ENCODE peak calls at places on chromosomes 7 and 10, in five cellular contexts. H is GM23338; Q is astrocyte of the spinal cord; O is bronchial epithelial cell; D is CD4-positive, alpha-beta T cell. R is an unnamed sample.

GRCh38 chr7:27180431-27181175 is 4.4 kb downstream of the HOXA11 start:
- DNase-seq in Q (no peak), O (no peak), H (no peak), D (peak), R (no peak)

GRCh38 chr10:132303361-132304115 is 4.2 kb downstream of the STK32C start:
- DNase-seq in O (no peak), D (no peak), H (no peak), Q (no peak), R (no peak)

GRCh38 chr7:43584200-43584586 is 1.3 kb downstream of the STK17A start:
- DNase-seq in O (peak), H (no peak), D (peak), Q (peak), R (no peak)

GRCh38 chr7:138468244-138469123 is 8.4 kb downstream of the TRIM24 start:
- DNase-seq in H (no peak), D (no peak), O (no peak), Q (peak), R (no peak)

GRCh38 chr10:18312385-18313145 is 172.3 kb downstream of the CACNB2 start:
- DNase-seq in H (peak), O (peak), Q (peak), D (no peak), R (peak)

GRCh38 chr7:156780724-156781455 is 112.1 kb downstream of the LMBR1 start:
- DNase-seq in Q (no peak), H (no peak), O (no peak), D (no peak), R (no peak)

GRCh38 chr10:132906836-132907235 is 35.5 kb downstream of the CFAP46 start:
- DNase-seq in Q (no peak), H (no peak), O (no peak), D (no peak), R (no peak)

GRCh38 chr7:81616951-81617350 is 152.9 kb downstream of the HGF start:
- DNase-seq in O (peak), Q (peak), H (no peak), D (no peak), R (no peak)

GRCh38 chr10:119139464-119140067 is 25.9 kb downstream of the SFXN4 start:
- DNase-seq in O (peak), H (peak), Q (no peak), D (peak), R (peak)

GRCh38 chr10:49698679-49699078 is 19.2 kb downstream of the C10orf53 start:
- DNase-seq in O (no peak), Q (no peak), D (no peak), H (no peak), R (no peak)

GRCh38 chr7:101166603-101166908 is 1.2 kb upstream of the VGF start:
- DNase-seq in O (no peak), D (no peak), H (no peak), Q (no peak), R (no peak)

GRCh38 chr7:117829450-117829849 is 43.8 kb downstream of the CTTNBP2 start:
- DNase-seq in Q (no peak), O (no peak), H (no peak), D (no peak), R (no peak)

GRCh38 chr10:16919076-16919972 is 102.1 kb upstream of the RSU1 start:
- DNase-seq in Q (no peak), D (no peak), H (no peak), O (no peak), R (no peak)

GRCh38 chr7:35691827-35692307 is 3.1 kb downstream of the HERPUD2 start:
- DNase-seq in D (peak), H (no peak), O (no peak), Q (no peak), R (no peak)

GRCh38 chr10:7184660-7185366 is 226.0 kb downstream of the SFMBT2 start:
- DNase-seq in H (no peak), O (no peak), Q (no peak), D (no peak), R (no peak)

GRCh38 chr10:70323697-70324340 is 40.0 kb upstream of the NPFFR1 start:
- DNase-seq in D (no peak), O (no peak), Q (no peak), H (peak), R (peak)

GRCh38 chr7:128914566-128915151 is 4.2 kb upstream of the KCP start:
- DNase-seq in O (no peak), H (peak), Q (no peak), D (no peak), R (no peak)

GRCh38 chr10:58435297-58435696 is 50.1 kb downstream of the TFAM start:
- DNase-seq in H (peak), D (no peak), O (peak), Q (peak), R (peak)

GRCh38 chr7:2523941-2524807 is 4.6 kb downstream of the LFNG start:
- DNase-seq in H (peak), O (peak), D (no peak), Q (peak), R (peak)

GRCh38 chr10:101001225-101002035 is 1.8 kb downstream of the LZTS2 start:
- DNase-seq in D (no peak), O (peak), H (no peak), Q (peak), R (no peak)

GRCh38 chr10:124701038-124701365 is 43.2 kb downstream of the FAM53B start:
- DNase-seq in D (no peak), O (no peak), Q (no peak), H (no peak), R (no peak)

GRCh38 chr7:98251251-98251843 is 685 bp downstream of the TECPR1 start:
- DNase-seq in D (peak), O (peak), Q (no peak), H (peak), R (no peak)

GRCh38 chr10:128069351-128070051 is 56.7 kb downstream of the MKI67 start:
- DNase-seq in D (peak), H (peak), Q (peak), O (peak), R (peak)

GRCh38 chr10:78248651-78249464 is 215.2 kb downstream of the RPS24 start:
- DNase-seq in H (no peak), O (no peak), Q (peak), D (no peak), R (no peak)

GRCh38 chr7:136865777-136866176 is 2.7 kb upstream of the CHRM2 start:
- DNase-seq in O (no peak), Q (no peak), D (no peak), H (no peak), R (no peak)

GRCh38 chr7:22138886-22139285 is 193.2 kb upstream of the CDCA7L start:
- DNase-seq in Q (no peak), H (no peak), O (no peak), D (no peak), R (no peak)

GRCh38 chr10:121316432-121316831 is 281.8 kb downstream of the FGFR2 start:
- DNase-seq in O (no peak), H (no peak), Q (no peak), D (no peak), R (no peak)

GRCh38 chr7:23285657-23286646 is 13.2 kb upstream of the MALSU1 start:
- DNase-seq in O (no peak), H (peak), Q (no peak), D (no peak), R (no peak)

GRCh38 chr10:77501152-77501845 is 136.3 kb downstream of the KCNMA1 start:
- DNase-seq in O (peak), Q (peak), D (no peak), H (no peak), R (no peak)

GRCh38 chr7:4824120-4824775 is 37.6 kb downstream of the PAPOLB start:
- DNase-seq in Q (no peak), O (no peak), H (no peak), D (no peak), R (no peak)

GRCh38 chr10:132115736-132116135 is 50.0 kb downstream of the JAKMIP3 start:
- DNase-seq in D (peak), H (no peak), Q (no peak), O (no peak), R (no peak)

GRCh38 chr7:111232249-111233084 is 141.5 kb downstream of the LRRN3 start:
- DNase-seq in D (no peak), H (no peak), Q (peak), O (peak), R (no peak)

GRCh38 chr7:119783799-119784198 is 489.2 kb upstream of the KCND2 start:
- DNase-seq in Q (peak), H (no peak), O (peak), D (no peak), R (peak)

GRCh38 chr7:151904270-151904669 is 27.4 kb upstream of the PRKAG2 start:
- DNase-seq in D (no peak), H (no peak), Q (no peak), O (no peak), R (no peak)

GRCh38 chr7:149815661-149816266 is 22.4 kb upstream of the ZNF862 start:
- DNase-seq in D (no peak), H (no peak), Q (no peak), O (no peak), R (no peak)

GRCh38 chr7:44082541-44083207 is 344 bp upstream of the POLM start:
- DNase-seq in O (peak), H (peak), Q (peak), D (peak), R (peak)

GRCh38 chr10:122352817-122353525 is 21.5 kb upstream of the PLEKHA1 start:
- DNase-seq in O (no peak), Q (no peak), H (no peak), D (no peak), R (no peak)

GRCh38 chr7:47669178-47669878 is 87.4 kb upstream of the TNS3 start:
- DNase-seq in D (no peak), Q (peak), O (peak), H (no peak), R (no peak)